ENCODE peak calls at places on chromosome 17, in four cellular contexts. K is K562, A is IMR-90, I is HepG2. Z is an unnamed sample.

GRCh38 chr17:5191541-5192417 is at the start of gene ZNF594:
- DNase-seq in K (peak), A (peak), I (peak), Z (peak)

GRCh38 chr17:40664582-40665333 is at the start of gene KRT222:
- DNase-seq in K (no peak), A (no peak), I (no peak), Z (no peak)

GRCh38 chr17:57868007-57868774 is 18.3 kb upstream of the MRPS23 start:
- DNase-seq in K (peak), A (peak), I (peak), Z (peak)

GRCh38 chr17:8249621-8250020 is 532 bp downstream of the PFAS start:
- DNase-seq in K (no peak), A (no peak), I (no peak), Z (no peak)

GRCh38 chr17:74123350-74123749 is 80.1 kb upstream of the RPL38 start:
- DNase-seq in K (no peak), A (no peak), I (no peak), Z (no peak)

GRCh38 chr17:1731194-1731506 is 6.6 kb downstream of the WDR81 start:
- DNase-seq in K (no peak), A (no peak), I (no peak), Z (no peak)

GRCh38 chr17:7888184-7888920 is at the start of gene CHD3:
- DNase-seq in K (peak), A (peak), I (no peak), Z (no peak)

GRCh38 chr17:21042434-21043295 is at the start of gene USP22:
- DNase-seq in K (no peak), A (no peak), I (no peak), Z (peak)

GRCh38 chr17:70132505-70132904 is 36.8 kb upstream of the KCNJ2 start:
- DNase-seq in K (no peak), A (no peak), I (no peak), Z (no peak)

GRCh38 chr17:55986817-55987216 is 166.5 kb upstream of the ANKFN1 start:
- DNase-seq in K (no peak), A (no peak), I (no peak), Z (no peak)

GRCh38 chr17:2369551-2370210 is 31.2 kb downstream of the MNT start:
- DNase-seq in K (peak), A (no peak), I (no peak), Z (no peak)

GRCh38 chr17:75240394-75241142 is 20.8 kb downstream of the GGA3 start:
- DNase-seq in K (peak), A (peak), I (peak), Z (peak)

GRCh38 chr17:58956997-58957724 is 149.5 kb downstream of the TRIM37 start:
- DNase-seq in K (no peak), A (peak), I (peak), Z (peak)

GRCh38 chr17:72578817-72579470 is 458.1 kb downstream of the SOX9 start:
- DNase-seq in K (no peak), A (no peak), I (peak), Z (no peak)

GRCh38 chr17:50830994-50831393 is 4.4 kb upstream of the WFIKKN2 start:
- DNase-seq in K (no peak), A (no peak), I (no peak), Z (no peak)

GRCh38 chr17:10600551-10600950 is 51.1 kb upstream of the MYH2 start:
- DNase-seq in K (no peak), A (peak), I (no peak), Z (no peak)

GRCh38 chr17:65185686-65186382 is 48.7 kb downstream of the RGS9 start:
- DNase-seq in K (peak), A (no peak), I (no peak), Z (no peak)

GRCh38 chr17:77914440-77915254 is 43.9 kb upstream of the TNRC6C start:
- DNase-seq in K (no peak), A (no peak), I (no peak), Z (no peak)

GRCh38 chr17:40038882-40039513 is 15.2 kb downstream of the MED24 start:
- DNase-seq in K (peak), A (peak), I (peak), Z (peak)

DNA sequence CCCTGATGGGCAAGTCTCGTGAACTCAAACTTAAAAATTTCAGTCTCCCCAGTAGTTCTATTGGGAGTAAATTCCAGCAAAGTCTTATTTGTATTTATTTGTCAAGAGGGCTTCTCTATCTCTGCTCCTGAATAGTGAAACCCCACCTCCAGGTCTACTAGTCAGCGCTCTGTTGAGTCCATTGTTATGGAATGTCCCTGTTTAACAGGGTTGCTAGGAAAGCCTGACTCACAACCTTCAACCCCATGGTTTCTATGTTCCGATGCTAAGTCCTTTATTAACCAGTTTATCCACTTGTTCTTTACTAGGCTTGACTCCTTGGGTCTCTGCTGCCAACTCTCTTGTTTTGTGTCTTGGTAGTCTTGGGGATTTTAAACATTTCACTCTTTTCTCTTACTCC is 250.7 kb upstream of the MYOCD start:
- DNase-seq in K (no peak), A (peak), I (no peak), Z (peak)
- TF ChIP-seq MAZ in K (no peak), A (no peak), I (no peak), Z (no peak)

GRCh38 chr17:49775546-49776260 is 11.8 kb upstream of the FAM117A start:
- DNase-seq in K (no peak), A (no peak), I (peak), Z (no peak)
- TF ChIP-seq MAZ in K (no peak), A (no peak), I (no peak), Z (no peak)

DNA sequence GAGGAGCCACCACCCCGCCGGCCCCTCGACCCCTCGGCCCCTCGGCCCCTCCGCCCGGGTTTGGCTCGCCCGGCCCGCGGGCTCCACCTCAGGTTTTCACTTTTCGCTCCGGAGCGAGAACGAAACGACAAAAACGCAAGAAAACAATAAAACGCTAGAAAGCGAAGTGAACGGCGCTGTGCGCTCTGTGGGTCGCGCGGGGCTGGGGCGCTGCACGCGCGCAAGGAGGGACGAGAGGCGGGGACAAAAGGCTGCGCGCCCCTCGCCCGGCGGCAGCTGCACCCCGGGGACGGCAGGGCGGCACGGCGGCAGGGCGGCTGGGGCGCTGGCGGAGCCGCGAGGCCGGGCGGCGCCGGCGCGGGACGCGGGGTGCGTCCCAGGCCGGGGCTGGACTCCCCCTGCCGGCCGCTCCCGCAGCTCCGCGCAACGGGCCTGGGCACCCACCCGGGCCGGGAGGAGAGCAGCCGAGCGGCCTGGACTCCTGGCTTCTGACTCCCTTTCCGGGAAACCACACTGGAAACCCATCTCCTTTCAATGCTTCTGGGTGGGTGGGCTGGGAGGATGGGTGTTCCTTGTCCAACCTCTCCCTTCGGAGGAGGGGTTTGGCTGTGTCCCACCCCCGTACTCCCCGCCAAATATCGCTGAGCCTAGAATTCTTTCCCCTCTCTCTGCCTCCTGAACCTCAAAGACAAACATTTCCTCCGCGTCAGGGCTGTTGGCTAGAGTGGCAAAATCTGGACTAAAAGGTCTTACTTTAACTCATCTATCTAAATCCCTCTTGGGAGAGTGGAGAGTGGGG is 9.9 kb downstream of the TBX2 start:
- DNase-seq in K (peak), A (peak), I (no peak), Z (peak)
- TF ChIP-seq MAZ in K (peak), A (peak), I (no peak), Z (no peak)

GRCh38 chr17:79306688-79307323 is 232.2 kb downstream of the ENGASE start:
- DNase-seq in K (no peak), A (no peak), I (no peak), Z (no peak)
- TF ChIP-seq MAZ in K (no peak), A (no peak), I (no peak), Z (no peak)

GRCh38 chr17:42845918-42846593 is 1.7 kb downstream of the AOC2 start:
- DNase-seq in K (no peak), A (no peak), I (no peak), Z (no peak)

GRCh38 chr17:42848093-42848492 is 2.9 kb upstream of the AOC3 start:
- DNase-seq in K (no peak), A (no peak), I (no peak), Z (no peak)

GRCh38 chr17:42844761-42845555 is 578 bp downstream of the AOC2 start:
- DNase-seq in K (no peak), A (no peak), I (no peak), Z (no peak)

GRCh38 chr17:42845556-42845917 is 1.2 kb downstream of the AOC2 start:
- DNase-seq in K (no peak), A (no peak), I (no peak), Z (no peak)

DNA sequence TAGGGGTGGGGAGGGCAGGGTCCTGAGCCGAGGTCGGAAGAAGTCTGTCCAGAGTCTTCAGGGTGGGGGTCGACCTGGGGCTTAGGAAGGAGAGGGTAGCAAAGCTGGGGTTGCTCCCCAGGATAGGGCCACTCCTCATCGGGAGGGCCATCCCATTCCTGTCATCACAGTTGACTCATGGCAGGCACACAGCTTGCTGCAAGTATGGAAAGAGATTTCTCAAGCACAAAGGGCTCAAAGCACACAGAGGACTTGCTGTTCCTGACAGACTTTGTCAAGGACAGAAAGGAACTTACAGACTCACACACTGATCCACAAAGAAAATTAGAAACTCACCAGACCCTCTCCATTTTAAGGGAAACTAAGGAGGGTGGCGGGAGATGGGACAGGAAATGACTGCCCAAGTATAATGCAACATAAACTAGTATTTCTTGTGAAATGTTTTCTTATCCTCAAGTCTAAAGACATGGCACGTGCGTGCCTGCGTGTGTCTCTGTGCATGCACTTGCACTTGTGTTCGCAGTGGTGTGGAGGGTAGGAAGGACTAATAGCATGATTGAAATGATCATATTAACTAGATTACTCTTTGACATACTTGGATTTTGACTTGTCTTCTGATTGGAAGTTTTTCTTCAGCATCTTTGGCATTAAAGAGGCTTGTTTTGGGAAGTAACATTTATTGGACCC is 2.4 kb downstream of the AOC2 start:
- DNase-seq in K (peak), A (peak), I (peak), Z (peak)
- TF ChIP-seq MAZ in K (no peak), A (no peak), I (no peak), Z (no peak)